ENCODE peak calls at places on chromosomes 6 and 20, in seven cellular contexts. B, S, G, F, M, W and D are unnamed samples. For H3K27me3 and H3K9me3, the result is how much of the 10 kb centered on the place peaks cover.

GRCh38 chr20:61185841-61186601 is 66.0 kb upstream of the CDH4 start:
- DNase-seq in G (peak), W (peak), B (no peak), S (no peak), M (no peak), F (no peak), D (peak)

GRCh38 chr20:17859616-17860232 is 108.9 kb downstream of the SNX5 start:
- DNase-seq in S (no peak), F (no peak), W (no peak), G (no peak), B (no peak), M (no peak), D (no peak)

GRCh38 chr6:18561006-18561750 is 174.0 kb downstream of the RNF144B start:
- DNase-seq in S (no peak), M (no peak), B (no peak), G (no peak), F (no peak), W (no peak), D (peak)

GRCh38 chr20:36574278-36575065 is 1.1 kb downstream of the TGIF2 start:
- DNase-seq in F (peak), M (peak), B (peak), S (peak), G (peak), W (peak), D (peak)

GRCh38 chr6:75283907-75284284 is 696 bp downstream of the TMEM30A start:
- DNase-seq in B (no peak), F (no peak), G (no peak), M (peak), S (no peak), W (no peak), D (no peak)

GRCh38 chr20:23356203-23356602 is 5.6 kb downstream of the NXT1 start:
- DNase-seq in S (no peak), F (no peak), G (no peak), B (peak), W (no peak), M (peak), D (no peak)

GRCh38 chr20:37229300-37229699 is 32.3 kb downstream of the GHRH start:
- DNase-seq in S (no peak), G (no peak), W (no peak), B (peak), M (peak), F (no peak), D (no peak)

GRCh38 chr6:170093658-170094596 is 197.0 kb downstream of the DLL1 start:
- DNase-seq in F (peak), B (peak), S (no peak), W (no peak), M (no peak), G (no peak), D (no peak)

GRCh38 chr20:58306421-58307261 is 2.9 kb upstream of the RAB22A start:
- DNase-seq in M (no peak), B (no peak), G (no peak), W (peak), F (no peak), S (peak), D (peak)

GRCh38 chr6:166010136-166010535 is 157.5 kb downstream of the TBXT start:
- DNase-seq in S (no peak), B (no peak), M (no peak), F (no peak), G (no peak), W (no peak), D (peak)

GRCh38 chr6:10951675-10952282 is 64.9 kb downstream of the SYCP2L start:
- DNase-seq in S (no peak), M (peak), B (no peak), W (peak), G (peak), F (no peak), D (peak)

GRCh38 chr6:121678245-121678644 is 242.8 kb downstream of the GJA1 start:
- DNase-seq in F (no peak), G (no peak), M (no peak), B (no peak), S (no peak), W (peak), D (no peak)

GRCh38 chr20:5535211-5535756 is 214.9 kb upstream of the SHLD1 start:
- DNase-seq in S (no peak), G (peak), M (no peak), W (peak), F (no peak), B (no peak), D (peak)

GRCh38 chr6:10487668-10488327 is 33.4 kb upstream of the GCNT2 start:
- DNase-seq in F (no peak), S (no peak), W (no peak), G (no peak), M (peak), B (peak), D (no peak)

GRCh38 chr6:167119680-167120556 is 3.0 kb upstream of the CCR6 start:
- DNase-seq in B (no peak), M (no peak), S (no peak), G (no peak), W (no peak), F (no peak), D (no peak)

DNA sequence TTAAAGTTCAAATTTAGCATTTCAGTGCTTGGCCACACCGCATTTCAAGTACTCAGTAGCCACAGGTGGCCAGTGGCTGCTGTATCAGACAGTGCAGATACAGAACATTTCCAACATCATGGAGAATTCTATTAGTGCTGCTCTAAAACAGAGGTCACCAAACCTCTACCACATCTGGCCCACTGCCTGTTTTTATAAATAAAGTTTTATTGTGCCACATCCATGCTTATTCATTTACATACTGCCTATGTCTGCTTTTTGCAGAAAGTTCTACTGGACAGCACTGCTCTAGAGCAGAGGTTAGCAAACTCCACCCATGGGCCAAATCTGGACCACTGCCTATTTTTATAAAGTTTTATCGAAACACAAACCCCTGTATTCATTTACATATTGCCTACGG is 3.7 kb upstream of the PTPRT start:
- DNase-seq in G (no peak), F (no peak), W (no peak), B (no peak), S (no peak), M (no peak), D (no peak)
- H3K27me3 ChIP-seq in G (under half), F (under half), W (under half), B (under half), S (under half), M (under half), D (under half)

DNA sequence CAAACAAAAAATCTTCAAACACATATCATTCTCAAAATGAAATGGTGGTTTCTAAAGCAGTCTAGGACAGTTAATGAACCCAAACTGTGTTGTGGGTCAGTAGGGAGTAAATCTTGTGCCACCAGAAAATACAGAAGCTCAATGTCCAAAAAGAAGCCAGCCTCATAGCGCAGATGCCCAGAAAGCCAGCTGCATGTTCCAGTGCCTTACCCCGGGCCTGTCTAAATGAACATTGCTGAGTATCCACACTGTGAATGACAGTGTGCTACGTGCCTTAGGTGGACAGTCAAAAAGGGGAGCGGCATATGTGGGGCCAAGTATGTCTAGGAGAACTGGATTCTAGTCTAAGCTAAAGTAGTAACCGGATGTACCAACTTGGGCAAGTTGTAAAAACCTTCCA is 10.9 kb downstream of the FYN start:
- DNase-seq in M (no peak), S (no peak), F (no peak), G (no peak), B (no peak), W (no peak), D (no peak)
- H3K4me3 ChIP-seq in M (no peak), S (no peak), F (no peak), G (no peak), B (no peak), W (no peak), D (no peak)

GRCh38 chr20:45735552-45735951 is 13.4 kb downstream of the SPINT4 start:
- DNase-seq in S (no peak), G (no peak), B (no peak), W (no peak), F (no peak), M (no peak), D (no peak)
- H3K9me3 ChIP-seq in S (under half), G (under half), B (under half), W (under half), F (under half), M (under half), D (under half)

DNA sequence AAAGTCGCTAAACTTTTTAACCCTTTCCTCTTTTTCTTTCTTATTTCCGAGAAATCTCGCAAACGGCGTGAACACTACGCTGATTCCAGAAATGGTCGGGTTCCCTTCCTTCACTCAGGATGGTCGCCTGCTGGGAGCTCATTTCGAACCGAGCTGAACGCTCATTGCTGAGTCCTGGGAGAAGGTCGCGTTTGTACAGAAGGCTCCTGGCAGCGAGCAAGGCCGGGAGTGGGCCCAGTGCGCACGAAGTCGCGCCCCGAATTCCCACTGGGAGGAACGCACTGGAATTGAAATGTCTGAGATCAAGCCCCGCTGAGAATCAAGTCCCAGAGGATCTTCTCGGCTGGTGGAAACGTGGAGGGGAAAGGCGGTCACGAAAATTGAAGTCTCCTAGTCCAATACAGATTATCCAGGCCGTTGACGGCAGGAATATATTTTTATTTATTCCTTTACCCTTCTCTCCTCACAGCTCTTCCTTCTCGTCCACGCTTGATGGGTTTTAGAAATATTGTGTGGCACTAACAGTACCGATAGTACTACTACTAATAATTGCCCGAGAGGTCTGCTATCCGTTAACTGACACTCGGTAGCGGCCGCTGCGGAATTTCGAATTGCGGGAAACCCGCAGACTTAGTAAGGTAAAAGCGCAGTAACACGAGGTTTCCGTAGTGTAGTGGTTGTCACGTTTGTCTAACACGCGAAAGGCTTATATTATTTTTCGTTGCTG is 207.2 kb upstream of the ZNF184 start:
- DNase-seq in S (no peak), W (no peak), M (peak), F (no peak), B (peak), G (no peak), D (no peak)
- H3K27me3 ChIP-seq in S (half or more), W (under half), M (half or more), F (under half), B (half or more), G (under half), D (under half)

GRCh38 chr20:62651285-62652021 is 9.2 kb downstream of the SLCO4A1 start:
- DNase-seq in W (peak), S (peak), F (peak), G (peak), B (peak), M (no peak), D (no peak)

GRCh38 chr20:62652051-62652893 is 10.0 kb downstream of the SLCO4A1 start:
- DNase-seq in S (peak), F (peak), G (peak), B (no peak), M (peak), W (peak), D (peak)

GRCh38 chr20:62653373-62653772 is 11.1 kb downstream of the SLCO4A1 start:
- DNase-seq in F (no peak), W (no peak), G (no peak), M (no peak), S (no peak), B (no peak), D (no peak)

GRCh38 chr20:62653951-62654685 is 11.8 kb downstream of the SLCO4A1 start:
- DNase-seq in S (no peak), M (no peak), W (no peak), F (no peak), B (no peak), G (no peak), D (no peak)

DNA sequence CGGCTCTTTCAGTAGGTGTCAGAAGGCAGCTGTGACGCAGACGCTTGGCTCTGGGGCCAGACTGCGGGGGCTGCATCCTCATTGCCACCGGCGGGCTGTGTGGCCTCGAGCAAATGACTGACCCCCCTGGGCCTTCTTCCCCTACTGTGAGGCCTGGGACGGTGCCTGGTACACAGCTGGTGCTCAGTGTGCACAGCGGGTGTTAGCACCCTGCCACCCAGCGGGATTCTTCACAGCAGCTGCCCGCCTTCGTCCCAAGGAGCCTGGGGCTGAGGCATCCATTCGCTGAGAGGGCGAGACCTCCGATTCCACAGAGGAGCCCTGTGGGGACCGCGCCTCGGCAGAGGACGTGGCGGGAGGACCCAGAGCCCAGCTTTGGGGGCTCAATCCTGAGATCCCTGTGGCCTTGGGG is 10.6 kb downstream of the SLCO4A1 start:
- DNase-seq in G (no peak), B (no peak), W (no peak), S (no peak), M (no peak), F (no peak), D (no peak)
- H3K4me3 ChIP-seq in G (peak), B (no peak), W (no peak), S (peak), M (no peak), F (peak), D (no peak)

GRCh38 chr6:28774292-28775051 is 149.3 kb downstream of the TRIM27 start:
- DNase-seq in S (no peak), B (no peak), W (no peak), G (no peak), F (no peak), M (no peak), D (no peak)

GRCh38 chr6:28775052-28775376 is 148.8 kb downstream of the TRIM27 start:
- DNase-seq in M (no peak), W (no peak), B (no peak), F (no peak), G (no peak), S (no peak), D (no peak)

GRCh38 chr6:28775405-28776129 is 148.2 kb downstream of the TRIM27 start:
- DNase-seq in B (peak), W (no peak), F (no peak), G (no peak), S (no peak), M (peak), D (no peak)

GRCh38 chr6:28776269-28777146 is 147.3 kb downstream of the TRIM27 start:
- DNase-seq in F (no peak), S (no peak), G (no peak), W (no peak), B (peak), M (peak), D (no peak)

DNA sequence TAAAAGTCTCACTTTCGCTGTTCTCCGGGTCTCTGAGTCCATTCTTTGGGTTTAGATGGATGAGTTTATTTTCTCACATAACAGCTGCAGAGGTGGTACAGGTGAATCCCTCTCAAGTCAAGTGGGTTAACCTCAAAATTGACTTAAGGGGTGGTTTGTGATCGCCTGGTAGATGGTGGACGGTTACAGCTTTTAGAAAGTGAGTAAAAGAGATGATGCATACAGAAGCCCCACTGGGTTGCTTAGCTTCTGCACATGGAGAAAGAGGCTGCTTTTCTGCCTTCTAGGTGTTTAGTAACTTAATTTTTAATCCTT is 146.7 kb downstream of the TRIM27 start:
- DNase-seq in S (no peak), M (no peak), F (no peak), B (no peak), G (no peak), W (no peak), D (no peak)
- H3K9me3 ChIP-seq in S (under half), M (under half), F (under half), B (under half), G (under half), W (under half), D (under half)

GRCh38 chr6:159255434-159255951 is 86.3 kb downstream of the FNDC1 start:
- DNase-seq in W (no peak), M (no peak), F (no peak), S (no peak), G (no peak), B (no peak), D (no peak)

GRCh38 chr6:159250633-159251032 is 81.4 kb downstream of the FNDC1 start:
- DNase-seq in B (no peak), W (no peak), F (no peak), M (no peak), S (no peak), G (no peak), D (no peak)

GRCh38 chr6:159252955-159253508 is 83.8 kb downstream of the FNDC1 start:
- DNase-seq in B (peak), M (peak), W (peak), S (no peak), G (peak), F (peak), D (peak)

GRCh38 chr6:159256128-159256527 is 86.9 kb downstream of the FNDC1 start:
- DNase-seq in G (no peak), B (no peak), F (no peak), S (no peak), W (no peak), M (no peak), D (no peak)

GRCh38 chr6:159254186-159254585 is 85.0 kb downstream of the FNDC1 start:
- DNase-seq in F (no peak), B (no peak), W (no peak), S (no peak), M (no peak), G (no peak), D (no peak)
- H3K27me3 ChIP-seq in F (under half), B (under half), W (under half), S (under half), M (under half), G (under half), D (under half)

GRCh38 chr6:48986105-48986504 is 476.9 kb downstream of the MMUT start:
- DNase-seq in M (no peak), W (no peak), S (no peak), F (no peak), B (no peak), G (no peak), D (no peak)
- H3K4me3 ChIP-seq in M (no peak), W (no peak), S (no peak), F (no peak), B (no peak), G (no peak), D (no peak)